ENCODE peak calls at places on chromosome 1, in nine cellular contexts. M is NCI-H2081, W is KG1, N is SHP77, B is adrenal gland, R is HEK293T, G is nucleus accumbens, U is EH, O is NCI-H1105. P is an unnamed sample.

GRCh38 chr1:93707956-93708355 is 26.3 kb upstream of the BCAR3 start:
- DNase-seq in M (no peak), W (no peak), N (no peak), B (no peak), R (no peak), G (no peak), U (no peak), O (no peak), P (no peak)

GRCh38 chr1:150813028-150813707 is 5.1 kb upstream of the CTSK start:
- DNase-seq in M (peak), W (no peak), N (peak), B (peak), R (peak), G (no peak), U (peak), O (peak), P (peak)

GRCh38 chr1:95085376-95085775 is 12.6 kb upstream of the ALG14 start:
- DNase-seq in M (no peak), W (no peak), N (no peak), B (no peak), R (no peak), G (no peak), U (no peak), O (no peak), P (no peak)

GRCh38 chr1:156625436-156626078 is 6.3 kb downstream of the HAPLN2 start:
- DNase-seq in M (peak), W (peak), N (peak), B (peak), R (peak), G (no peak), U (peak), O (peak), P (peak)

GRCh38 chr1:205286335-205286950 is 35.1 kb downstream of the NUAK2 start:
- DNase-seq in M (no peak), W (peak), N (no peak), B (no peak), R (no peak), G (no peak), U (peak), O (no peak), P (peak)

GRCh38 chr1:225817611-225818061 is 7.7 kb downstream of the EPHX1 start:
- DNase-seq in M (no peak), W (no peak), N (peak), B (peak), R (no peak), G (no peak), U (peak), O (no peak), P (no peak)

GRCh38 chr1:6353948-6354658 is 39.5 kb downstream of the ACOT7 start:
- DNase-seq in M (no peak), W (no peak), N (no peak), B (peak), R (no peak), G (no peak), U (peak), O (no peak), P (peak)

GRCh38 chr1:5151481-5151880 is 497.1 kb downstream of the AJAP1 start:
- DNase-seq in M (no peak), W (no peak), N (no peak), B (no peak), R (no peak), G (no peak), U (no peak), O (no peak), P (no peak)

GRCh38 chr1:63600248-63600647 is 7.0 kb downstream of the PGM1 start:
- DNase-seq in M (no peak), W (no peak), N (no peak), B (no peak), R (no peak), G (no peak), U (no peak), O (no peak), P (no peak)

GRCh38 chr1:38217316-38217715 is 170.7 kb upstream of the POU3F1 start:
- DNase-seq in M (no peak), W (no peak), N (no peak), B (no peak), R (no peak), G (no peak), U (peak), O (no peak), P (no peak)

GRCh38 chr1:4227986-4228385 is 327.9 kb upstream of the C1orf174 start:
- DNase-seq in M (no peak), W (no peak), N (no peak), B (no peak), R (no peak), G (no peak), U (no peak), O (no peak), P (no peak)

GRCh38 chr1:17520041-17520440 is 19.5 kb upstream of the ARHGEF10L start:
- DNase-seq in M (no peak), W (no peak), N (no peak), B (no peak), R (no peak), G (no peak), U (no peak), O (no peak), P (no peak)

GRCh38 chr1:247681288-247681897 is 1.9 kb upstream of the OR13G1 start:
- DNase-seq in M (peak), W (peak), N (peak), B (peak), R (peak), G (no peak), U (no peak), O (peak), P (peak)

GRCh38 chr1:118101989-118102388 is 83.0 kb downstream of the SPAG17 start:
- DNase-seq in M (no peak), W (no peak), N (no peak), B (no peak), R (no peak), G (no peak), U (peak), O (no peak), P (no peak)

GRCh38 chr1:200082329-200082728 is 54.8 kb downstream of the NR5A2 start:
- DNase-seq in M (no peak), W (no peak), N (no peak), B (no peak), R (no peak), G (no peak), U (no peak), O (no peak), P (no peak)

GRCh38 chr1:200478945-200479558 is 69.2 kb upstream of the ZNF281 start:
- DNase-seq in M (no peak), W (no peak), N (no peak), B (no peak), R (no peak), G (no peak), U (no peak), O (no peak), P (no peak)

GRCh38 chr1:213466578-213466977 is 415.5 kb downstream of the RPS6KC1 start:
- DNase-seq in M (no peak), W (no peak), N (no peak), B (no peak), R (no peak), G (no peak), U (no peak), O (no peak), P (no peak)

GRCh38 chr1:119743776-119744597 is 24.7 kb downstream of the HMGCS2 start:
- DNase-seq in M (peak), W (no peak), N (peak), B (peak), R (peak), G (no peak), U (peak), O (peak), P (peak)

GRCh38 chr1:57380923-57381322 is 42.9 kb downstream of the DAB1 start:
- DNase-seq in M (no peak), W (no peak), N (no peak), B (no peak), R (no peak), G (no peak), U (no peak), O (no peak), P (no peak)

GRCh38 chr1:108897865-108898720 is 21.3 kb downstream of the GPSM2 start:
- DNase-seq in M (no peak), W (no peak), N (peak), B (no peak), R (peak), G (no peak), U (peak), O (peak), P (peak)

GRCh38 chr1:25702101-25702775 is 85.6 kb downstream of the MAN1C1 start:
- DNase-seq in M (no peak), W (no peak), N (no peak), B (no peak), R (no peak), G (no peak), U (peak), O (no peak), P (no peak)

GRCh38 chr1:198620951-198621824 is 17.7 kb upstream of the PTPRC start:
- DNase-seq in M (no peak), W (peak), N (no peak), B (no peak), R (no peak), G (no peak), U (no peak), O (no peak), P (peak)

GRCh38 chr1:179706339-179706941 is 36.7 kb upstream of the FAM163A start:
- DNase-seq in M (peak), W (peak), N (peak), B (peak), R (peak), G (no peak), U (peak), O (peak), P (peak)

GRCh38 chr1:248756636-248757035 is 1.1 kb upstream of the LYPD8 start:
- DNase-seq in M (no peak), W (no peak), N (no peak), B (no peak), R (no peak), G (no peak), U (no peak), O (no peak), P (no peak)

GRCh38 chr1:161200992-161201827 is 957 bp upstream of the NDUFS2 start:
- DNase-seq in M (no peak), W (no peak), N (no peak), B (peak), R (no peak), G (no peak), U (peak), O (no peak), P (peak)

GRCh38 chr1:22428672-22429071 is 23.0 kb upstream of the ZBTB40 start:
- DNase-seq in M (peak), W (peak), N (peak), B (peak), R (peak), G (no peak), U (peak), O (no peak), P (peak)

GRCh38 chr1:203172184-203173115 is 3.2 kb downstream of the MYBPH start:
- DNase-seq in M (peak), W (no peak), N (peak), B (peak), R (peak), G (no peak), U (peak), O (peak), P (peak)

GRCh38 chr1:77832889-77833288 is 53.4 kb downstream of the MIGA1 start:
- DNase-seq in M (no peak), W (no peak), N (no peak), B (no peak), R (no peak), G (no peak), U (peak), O (peak), P (no peak)

GRCh38 chr1:208107817-208108608 is 136.2 kb downstream of the PLXNA2 start:
- DNase-seq in M (no peak), W (no peak), N (no peak), B (no peak), R (no peak), G (no peak), U (peak), O (no peak), P (no peak)

GRCh38 chr1:54537611-54538010 is 10.4 kb upstream of the ACOT11 start:
- DNase-seq in M (no peak), W (peak), N (no peak), B (no peak), R (no peak), G (no peak), U (no peak), O (no peak), P (peak)

GRCh38 chr1:101108123-101108522 is 82.5 kb upstream of the DPH5 start:
- DNase-seq in M (no peak), W (no peak), N (no peak), B (no peak), R (no peak), G (no peak), U (no peak), O (no peak), P (no peak)